ENCODE peak calls at places on chromosomes 13 and 19, in ten cellular contexts. L is right lobe of liver; Z is aorta; V is kidney; K is body of pancreas; G is ascending aorta; Y is mammary epithelial cell; M is CD4-positive, alpha-beta memory T cell; O is Peyer's patch; P is ovary. A is an unnamed sample.

GRCh38 chr19:47032171-47032811 is 12.7 kb downstream of the NPAS1 start:
- DNase-seq in Y (peak), P (no peak), V (peak), M (peak), Z (no peak), O (peak), L (no peak), G (no peak), K (peak), A (no peak)

GRCh38 chr13:112931028-112931934 is 37.7 kb upstream of the MCF2L start:
- DNase-seq in V (no peak), M (no peak), Y (peak), K (peak), L (no peak), P (no peak), G (no peak), O (peak), Z (no peak), A (no peak)

GRCh38 chr19:29690842-29691241 is 24.2 kb downstream of the C19orf12 start:
- DNase-seq in Y (peak), Z (no peak), O (peak), G (no peak), K (no peak), M (peak), V (no peak), L (no peak), P (no peak), A (peak)

GRCh38 chr13:109479991-109480696 is 306.2 kb downstream of the IRS2 start:
- DNase-seq in G (no peak), M (no peak), L (no peak), Y (peak), V (no peak), P (no peak), K (no peak), O (no peak), Z (no peak), A (no peak)

GRCh38 chr13:97226788-97227627 is 4.9 kb downstream of the MBNL2 start:
- DNase-seq in L (no peak), P (peak), V (no peak), K (peak), M (peak), Z (no peak), Y (no peak), O (peak), G (no peak), A (no peak)

GRCh38 chr19:8069116-8069973 is 16.8 kb downstream of the CCL25 start:
- DNase-seq in O (peak), V (no peak), G (no peak), M (no peak), Z (no peak), K (no peak), Y (no peak), L (no peak), P (no peak), A (no peak)

GRCh38 chr19:7648265-7649014 is 11.5 kb downstream of the STXBP2 start:
- DNase-seq in L (no peak), Y (no peak), M (no peak), O (no peak), P (no peak), Z (no peak), V (no peak), G (no peak), K (no peak), A (no peak)

GRCh38 chr13:110345266-110345665 is 38.2 kb downstream of the COL4A2 start:
- DNase-seq in M (no peak), P (no peak), Y (no peak), V (no peak), K (no peak), G (no peak), L (no peak), Z (no peak), O (no peak), A (no peak)

GRCh38 chr13:41614671-41615519 is 157.5 kb downstream of the RGCC start:
- DNase-seq in M (no peak), Y (peak), P (peak), G (no peak), L (no peak), O (no peak), K (no peak), Z (no peak), V (peak), A (no peak)

GRCh38 chr19:19900124-19900523 is 622 bp upstream of the ZNF93 start:
- DNase-seq in G (no peak), L (no peak), K (no peak), Y (peak), Z (no peak), M (no peak), P (no peak), V (no peak), O (no peak), A (no peak)

GRCh38 chr13:51479199-51479523 is 26.3 kb upstream of the INTS6 start:
- DNase-seq in Z (no peak), V (no peak), P (no peak), Y (peak), L (no peak), M (no peak), K (no peak), O (no peak), G (no peak), A (no peak)

GRCh38 chr13:21478881-21479808 is 20.0 kb upstream of the ZDHHC20 start:
- DNase-seq in Z (no peak), Y (peak), K (peak), G (no peak), O (peak), M (peak), V (no peak), L (no peak), P (no peak), A (no peak)

GRCh38 chr13:75566658-75567057 is 17.1 kb downstream of the UCHL3 start:
- DNase-seq in M (no peak), L (no peak), K (no peak), O (no peak), G (no peak), V (no peak), Z (no peak), Y (peak), P (no peak), A (no peak)

GRCh38 chr19:34305221-34306058 is 51.1 kb downstream of the GARRE1 start:
- DNase-seq in O (no peak), V (no peak), Z (no peak), M (no peak), Y (no peak), P (no peak), K (no peak), L (no peak), G (no peak), A (no peak)

GRCh38 chr13:65154661-65155447 is 2075.3 kb downstream of the PCDH9 start:
- DNase-seq in O (no peak), V (no peak), L (no peak), M (no peak), Z (no peak), Y (no peak), K (no peak), P (no peak), G (no peak), A (no peak)

GRCh38 chr19:48474084-48474592 is 5.0 kb downstream of the CYTH2 start:
- DNase-seq in G (no peak), Z (no peak), P (no peak), O (no peak), M (no peak), L (no peak), K (no peak), V (no peak), Y (no peak), A (no peak)

GRCh38 chr19:17089238-17089637 is 13.7 kb downstream of the MYO9B start:
- DNase-seq in O (no peak), V (no peak), Y (no peak), P (no peak), G (no peak), K (no peak), Z (no peak), M (no peak), L (no peak), A (no peak)
- H3K27ac ChIP-seq in O (peak), V (no peak), Y (no peak), P (no peak), G (peak), K (peak), Z (peak), M (no peak), L (no peak), A (peak)

GRCh38 chr19:5894704-5895349 is 8.8 kb downstream of the NDUFA11 start:
- DNase-seq in P (no peak), M (no peak), K (no peak), Z (peak), G (no peak), Y (no peak), O (no peak), V (no peak), L (no peak), A (no peak)
- H3K27ac ChIP-seq in P (no peak), M (no peak), K (no peak), Z (no peak), G (peak), Y (no peak), O (no peak), V (no peak), L (no peak), A (no peak)

GRCh38 chr19:2289714-2290435 is 7.9 kb upstream of the PEAK3 start:
- DNase-seq in Y (peak), O (peak), M (peak), V (peak), K (no peak), Z (peak), P (no peak), G (no peak), L (no peak), A (peak)
- H3K27ac ChIP-seq in Y (no peak), O (peak), M (peak), V (no peak), K (peak), Z (no peak), P (no peak), G (peak), L (no peak), A (no peak)

DNA sequence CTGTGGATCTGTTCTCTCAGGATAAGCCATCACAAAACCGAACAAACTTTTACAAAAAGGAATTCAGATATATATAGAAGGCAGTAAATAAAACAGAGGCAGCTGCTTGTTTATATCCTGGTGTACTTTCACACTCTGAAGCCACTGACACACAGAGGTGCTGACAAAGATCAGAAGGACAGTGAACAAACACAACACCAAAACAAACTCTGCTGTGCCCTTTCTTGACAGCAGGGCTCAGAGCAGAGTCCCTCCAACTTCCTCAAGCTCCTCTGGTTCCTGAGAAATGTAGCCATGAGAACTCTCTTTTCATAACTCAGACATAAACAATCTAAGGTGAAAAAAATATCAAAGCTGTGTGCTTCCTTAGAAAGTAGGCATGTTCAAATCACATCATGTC is 1052.8 kb upstream of the SPRY2 start:
- DNase-seq in Y (no peak), O (no peak), P (no peak), M (no peak), Z (no peak), G (no peak), L (no peak), V (no peak), K (no peak), A (no peak)
- H3K27ac ChIP-seq in Y (no peak), O (no peak), P (no peak), M (no peak), Z (no peak), G (no peak), L (no peak), V (no peak), K (no peak), A (no peak)

GRCh38 chr13:99973163-99973785 is 1.7 kb upstream of the ZIC5 start:
- DNase-seq in Y (no peak), V (no peak), Z (no peak), P (no peak), G (no peak), K (no peak), O (no peak), M (no peak), L (no peak), A (no peak)

GRCh38 chr13:99972190-99972731 is 694 bp upstream of the ZIC5 start:
- DNase-seq in V (no peak), M (no peak), Z (no peak), G (no peak), L (no peak), K (no peak), P (no peak), Y (no peak), O (peak), A (no peak)

GRCh38 chr13:99970761-99971575 is 599 bp downstream of the ZIC5 start:
- DNase-seq in M (no peak), G (no peak), P (peak), K (no peak), Z (no peak), L (no peak), Y (no peak), O (peak), V (no peak), A (no peak)

GRCh38 chr13:99969934-99970760 is 1.4 kb downstream of the ZIC5 start:
- DNase-seq in M (no peak), L (no peak), Z (peak), K (no peak), Y (peak), O (peak), G (no peak), P (peak), V (peak), A (no peak)

GRCh38 chr13:99971576-99972189 is at the start of gene ZIC5:
- DNase-seq in Y (no peak), Z (no peak), P (no peak), L (no peak), V (no peak), O (peak), K (no peak), M (no peak), G (no peak), A (no peak)
- H3K27ac ChIP-seq in Y (no peak), Z (no peak), P (no peak), L (no peak), V (no peak), O (no peak), K (no peak), M (no peak), G (no peak), A (no peak)

GRCh38 chr19:51016798-51017683 is 2.5 kb downstream of the KLK10 start:
- DNase-seq in M (no peak), G (no peak), O (peak), K (peak), L (peak), P (peak), V (no peak), Z (no peak), Y (peak), A (peak)

GRCh38 chr19:51020988-51021651 is 1.6 kb upstream of the KLK10 start:
- DNase-seq in O (no peak), M (peak), K (peak), V (no peak), Z (peak), G (no peak), L (no peak), Y (peak), P (no peak), A (no peak)

GRCh38 chr19:51022526-51022925 is 3.0 kb upstream of the KLK10 start:
- DNase-seq in K (no peak), V (no peak), M (no peak), Z (peak), L (no peak), Y (no peak), G (no peak), P (no peak), O (no peak), A (peak)

GRCh38 chr19:51018745-51019543 is 565 bp downstream of the KLK10 start:
- DNase-seq in Y (peak), Z (peak), V (no peak), K (no peak), G (no peak), O (no peak), L (no peak), P (peak), M (no peak), A (no peak)

GRCh38 chr19:51019544-51019925 is at the start of gene KLK10:
- DNase-seq in G (no peak), L (no peak), O (no peak), M (no peak), P (peak), Y (no peak), K (no peak), Z (peak), V (peak), A (no peak)
- H3K27ac ChIP-seq in G (no peak), L (no peak), O (peak), M (no peak), P (peak), Y (peak), K (no peak), Z (no peak), V (no peak), A (no peak)

GRCh38 chr19:1260749-1261511 is 8.2 kb upstream of the CIRBP start:
- DNase-seq in K (peak), M (peak), O (peak), L (peak), V (peak), Z (peak), Y (peak), P (peak), G (peak), A (peak)
- H3K27ac ChIP-seq in K (peak), M (peak), O (peak), L (peak), V (peak), Z (peak), Y (peak), P (peak), G (peak), A (peak)

GRCh38 chr19:1424182-1424955 is 13.8 kb upstream of the RPS15 start:
- DNase-seq in Z (no peak), M (no peak), O (no peak), Y (no peak), G (no peak), P (no peak), K (no peak), V (no peak), L (peak), A (no peak)

GRCh38 chr19:1423445-1424181 is 14.6 kb upstream of the RPS15 start:
- DNase-seq in M (no peak), L (no peak), K (no peak), Y (no peak), G (no peak), O (no peak), V (no peak), P (no peak), Z (no peak), A (no peak)

GRCh38 chr19:1427221-1427620 is 11.0 kb upstream of the RPS15 start:
- DNase-seq in Z (no peak), Y (no peak), K (no peak), L (no peak), O (no peak), V (no peak), G (no peak), P (no peak), M (no peak), A (no peak)

GRCh38 chr19:1425902-1426301 is 12.3 kb upstream of the RPS15 start:
- DNase-seq in M (no peak), V (no peak), K (no peak), O (no peak), G (no peak), Z (no peak), L (no peak), Y (no peak), P (no peak), A (no peak)

DNA sequence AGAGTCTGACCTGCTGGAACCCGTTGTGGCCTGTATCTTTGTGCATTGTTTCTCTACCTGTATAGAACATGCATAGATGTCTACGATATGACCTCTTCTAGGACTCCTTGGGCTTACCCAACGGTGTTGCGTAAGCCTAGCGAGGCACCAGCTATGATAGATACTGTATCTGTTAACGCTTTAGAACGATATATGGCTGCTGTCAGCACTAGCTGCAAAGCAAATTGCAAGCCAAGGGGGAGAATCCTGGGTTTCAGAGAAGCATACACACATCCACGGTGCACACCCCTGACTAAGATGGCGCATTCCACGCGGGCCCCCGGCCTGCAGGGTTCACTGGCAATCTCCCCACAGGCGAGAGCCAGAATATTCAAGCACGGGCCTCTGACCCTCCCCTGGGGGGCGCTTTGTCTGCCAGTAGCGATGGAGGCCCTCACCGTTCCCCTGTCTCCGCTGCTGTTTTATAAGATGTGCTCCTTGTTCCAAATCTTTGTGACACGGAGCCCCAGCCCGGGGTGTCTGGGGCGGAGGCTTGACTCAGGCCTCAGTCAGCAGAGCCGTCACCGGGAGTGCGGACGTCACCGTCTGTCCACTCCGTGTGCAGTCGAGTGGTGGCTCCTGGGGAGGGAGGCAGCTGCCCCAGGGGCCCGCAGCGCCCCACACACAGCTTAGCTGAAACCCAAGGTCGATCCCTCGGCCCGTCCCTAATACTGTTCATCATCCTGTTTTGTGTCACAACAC is 12.9 kb upstream of the RPS15 start:
- DNase-seq in K (no peak), L (no peak), V (no peak), P (no peak), M (no peak), G (no peak), Y (no peak), Z (no peak), O (no peak), A (no peak)
- H3K27ac ChIP-seq in K (no peak), L (no peak), V (no peak), P (no peak), M (no peak), G (no peak), Y (no peak), Z (no peak), O (no peak), A (no peak)

GRCh38 chr19:28465317-28466086 is 747.4 kb downstream of the UQCRFS1 start:
- DNase-seq in M (no peak), L (no peak), Z (no peak), Y (peak), V (no peak), P (no peak), G (no peak), O (no peak), K (no peak), A (no peak)
- H3K27ac ChIP-seq in M (no peak), L (no peak), Z (no peak), Y (no peak), V (no peak), P (no peak), G (no peak), O (no peak), K (no peak), A (no peak)